ENCODE peak calls at places on chromosomes 4 and X, in seven cellular contexts. One of them, this sample, is unnamed. For H4K20me1, the result is how much of the 10 kb centered on the place peaks cover.

GRCh38 chr4:2298548-2298991 is 36.7 kb upstream of the MXD4 start:
- DNase-seq in fibroblast of lung: no peak
- DNase-seq in PC-9: no peak
- DNase-seq in hepatocyte: no peak
- DNase-seq in H1: no peak
- DNase-seq in K562: no peak
- DNase-seq in neural progenitor cell: no peak
- DNase-seq in this sample: no peak

GRCh38 chr4:1331591-1332353 is 15.2 kb upstream of the UVSSA start:
- DNase-seq in fibroblast of lung: no peak
- DNase-seq in PC-9: no peak
- DNase-seq in hepatocyte: no peak
- DNase-seq in H1: no peak
- DNase-seq in K562: no peak
- DNase-seq in neural progenitor cell: no peak
- DNase-seq in this sample: no peak

GRCh38 chrX:16856744-16857143 is 13.4 kb downstream of the RBBP7 start:
- DNase-seq in fibroblast of lung: no peak
- DNase-seq in PC-9: no peak
- DNase-seq in hepatocyte: no peak
- DNase-seq in H1: no peak
- DNase-seq in K562: no peak
- DNase-seq in neural progenitor cell: no peak
- DNase-seq in this sample: no peak

GRCh38 chr4:84530871-84531270 is 31.8 kb upstream of the NKX6-1 start:
- DNase-seq in fibroblast of lung: peak
- DNase-seq in PC-9: peak
- DNase-seq in hepatocyte: no peak
- DNase-seq in H1: no peak
- DNase-seq in K562: no peak
- DNase-seq in neural progenitor cell: no peak
- DNase-seq in this sample: no peak

GRCh38 chr4:185236155-185236503 is 26.7 kb downstream of the SNX25 start:
- DNase-seq in fibroblast of lung: no peak
- DNase-seq in PC-9: no peak
- DNase-seq in hepatocyte: no peak
- DNase-seq in H1: no peak
- DNase-seq in K562: no peak
- DNase-seq in neural progenitor cell: no peak
- DNase-seq in this sample: no peak

GRCh38 chr4:23700197-23700596 is 189.7 kb downstream of the PPARGC1A start:
- DNase-seq in fibroblast of lung: no peak
- DNase-seq in PC-9: no peak
- DNase-seq in hepatocyte: no peak
- DNase-seq in H1: no peak
- DNase-seq in K562: no peak
- DNase-seq in neural progenitor cell: no peak
- DNase-seq in this sample: no peak

GRCh38 chrX:27751976-27752375 is 55.8 kb upstream of the MAGEB10 start:
- DNase-seq in fibroblast of lung: peak
- DNase-seq in PC-9: no peak
- DNase-seq in hepatocyte: no peak
- DNase-seq in H1: no peak
- DNase-seq in K562: no peak
- DNase-seq in neural progenitor cell: no peak
- DNase-seq in this sample: peak

GRCh38 chr4:142516686-142517145 is 329.4 kb downstream of the INPP4B start:
- DNase-seq in fibroblast of lung: peak
- DNase-seq in PC-9: peak
- DNase-seq in hepatocyte: peak
- DNase-seq in H1: no peak
- DNase-seq in K562: no peak
- DNase-seq in neural progenitor cell: peak
- DNase-seq in this sample: no peak

GRCh38 chr4:37304612-37305011 is 60.1 kb downstream of the NWD2 start:
- DNase-seq in fibroblast of lung: no peak
- DNase-seq in PC-9: no peak
- DNase-seq in hepatocyte: no peak
- DNase-seq in H1: no peak
- DNase-seq in K562: no peak
- DNase-seq in neural progenitor cell: no peak
- DNase-seq in this sample: no peak

GRCh38 chrX:82218361-82218760 is 1016.5 kb downstream of the SH3BGRL start:
- DNase-seq in fibroblast of lung: peak
- DNase-seq in PC-9: peak
- DNase-seq in hepatocyte: peak
- DNase-seq in H1: no peak
- DNase-seq in K562: peak
- DNase-seq in neural progenitor cell: peak
- DNase-seq in this sample: peak

GRCh38 chrX:137747231-137747630 is 181.3 kb downstream of the ZIC3 start:
- DNase-seq in fibroblast of lung: no peak
- DNase-seq in PC-9: no peak
- DNase-seq in hepatocyte: no peak
- DNase-seq in H1: no peak
- DNase-seq in K562: no peak
- DNase-seq in neural progenitor cell: peak
- DNase-seq in this sample: no peak

GRCh38 chr4:113979157-113979972 is at the start of gene ARSJ:
- DNase-seq in fibroblast of lung: peak
- DNase-seq in PC-9: no peak
- DNase-seq in hepatocyte: peak
- DNase-seq in H1: peak
- DNase-seq in K562: no peak
- DNase-seq in neural progenitor cell: peak
- DNase-seq in this sample: no peak

GRCh38 chr4:29578329-29578728 is 1141.8 kb upstream of the PCDH7 start:
- DNase-seq in fibroblast of lung: no peak
- DNase-seq in PC-9: no peak
- DNase-seq in hepatocyte: no peak
- DNase-seq in H1: no peak
- DNase-seq in K562: no peak
- DNase-seq in neural progenitor cell: no peak
- DNase-seq in this sample: no peak

GRCh38 chr4:173490256-173490655 is 39.8 kb downstream of the HAND2 start:
- DNase-seq in fibroblast of lung: no peak
- DNase-seq in PC-9: no peak
- DNase-seq in hepatocyte: no peak
- DNase-seq in H1: no peak
- DNase-seq in K562: no peak
- DNase-seq in neural progenitor cell: no peak
- DNase-seq in this sample: no peak

GRCh38 chr4:171186700-171187099 is 626.5 kb upstream of the GALNTL6 start:
- DNase-seq in fibroblast of lung: no peak
- DNase-seq in PC-9: no peak
- DNase-seq in hepatocyte: peak
- DNase-seq in H1: no peak
- DNase-seq in K562: no peak
- DNase-seq in neural progenitor cell: peak
- DNase-seq in this sample: no peak
- TF ChIP-seq CTCF in fibroblast of lung: no peak
- TF ChIP-seq CTCF in PC-9: no peak
- TF ChIP-seq CTCF in hepatocyte: peak
- TF ChIP-seq CTCF in H1: peak
- TF ChIP-seq CTCF in K562: no peak
- TF ChIP-seq CTCF in neural progenitor cell: no peak
- TF ChIP-seq CTCF in this sample: no peak

DNA sequence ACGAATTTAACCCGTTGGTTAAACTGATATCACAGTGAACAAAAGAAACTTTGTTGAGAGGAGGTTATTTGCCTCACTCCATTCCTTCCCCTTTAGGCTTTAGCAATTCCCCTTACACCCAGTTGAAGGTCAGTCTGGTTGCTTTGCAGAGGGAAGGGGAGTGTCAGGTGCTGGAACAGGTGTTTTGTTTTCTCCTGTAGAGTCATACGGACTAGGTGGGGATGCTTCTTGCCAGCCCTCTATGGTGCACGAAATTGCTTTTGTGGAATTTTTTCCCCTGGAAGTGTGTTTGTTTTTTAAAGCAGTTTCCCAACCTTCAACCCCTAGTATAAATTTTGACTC is 33.1 kb downstream of the DLG3 start:
- DNase-seq in fibroblast of lung: no peak
- DNase-seq in PC-9: no peak
- DNase-seq in hepatocyte: no peak
- DNase-seq in H1: no peak
- DNase-seq in K562: no peak
- DNase-seq in neural progenitor cell: no peak
- DNase-seq in this sample: no peak
- H3K4me2 ChIP-seq in fibroblast of lung: peak
- H3K4me2 ChIP-seq in PC-9: peak
- H3K4me2 ChIP-seq in hepatocyte: peak
- H3K4me2 ChIP-seq in H1: peak
- H3K4me2 ChIP-seq in K562: no peak
- H3K4me2 ChIP-seq in neural progenitor cell: peak
- H3K4me2 ChIP-seq in this sample: no peak

GRCh38 chr4:121146530-121146929 is 17.6 kb downstream of the TNIP3 start:
- DNase-seq in fibroblast of lung: peak
- DNase-seq in PC-9: no peak
- DNase-seq in hepatocyte: no peak
- DNase-seq in H1: no peak
- DNase-seq in K562: no peak
- DNase-seq in neural progenitor cell: no peak
- DNase-seq in this sample: no peak
- H4K20me1 ChIP-seq in fibroblast of lung: under half
- H4K20me1 ChIP-seq in PC-9: under half
- H4K20me1 ChIP-seq in hepatocyte: under half
- H4K20me1 ChIP-seq in H1: under half
- H4K20me1 ChIP-seq in K562: under half
- H4K20me1 ChIP-seq in neural progenitor cell: under half
- H4K20me1 ChIP-seq in this sample: under half

DNA sequence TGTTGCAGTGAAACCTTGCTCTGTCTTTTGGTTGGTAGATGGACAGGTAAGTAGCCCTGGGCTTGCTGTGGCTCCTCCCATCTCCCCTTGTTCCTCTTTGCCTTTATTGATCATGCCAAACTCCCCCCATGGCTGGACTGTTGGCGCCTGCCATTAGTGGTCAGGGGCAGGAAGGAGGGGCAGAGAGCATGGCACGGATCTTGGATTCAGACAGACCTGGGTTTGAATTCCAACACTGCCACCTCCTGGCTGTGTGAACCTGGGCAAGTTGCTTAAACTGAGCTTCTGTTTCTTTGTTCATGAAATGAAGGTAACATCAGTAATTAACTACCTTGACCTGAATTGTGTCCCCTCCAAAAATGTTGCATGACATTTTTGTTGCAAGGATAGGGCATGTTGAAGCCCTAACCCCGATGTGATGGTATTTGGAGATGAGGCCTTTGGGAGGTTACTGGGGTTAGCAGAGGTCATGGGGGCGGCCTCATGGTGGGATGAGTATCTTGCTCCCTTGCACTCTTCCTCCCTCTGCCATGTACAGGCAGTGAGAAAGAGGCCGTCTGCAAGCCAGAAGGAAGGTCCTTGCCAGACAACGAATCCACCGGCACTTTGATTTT is 6.0 kb downstream of the SLC2A9 start:
- DNase-seq in fibroblast of lung: peak
- DNase-seq in PC-9: peak
- DNase-seq in hepatocyte: peak
- DNase-seq in H1: peak
- DNase-seq in K562: no peak
- DNase-seq in neural progenitor cell: peak
- DNase-seq in this sample: peak
- TF ChIP-seq CTCF in fibroblast of lung: peak
- TF ChIP-seq CTCF in PC-9: peak
- TF ChIP-seq CTCF in hepatocyte: peak
- TF ChIP-seq CTCF in H1: peak
- TF ChIP-seq CTCF in K562: peak
- TF ChIP-seq CTCF in neural progenitor cell: peak
- TF ChIP-seq CTCF in this sample: peak

GRCh38 chr4:150510176-150510875 is 71.6 kb upstream of the MAB21L2 start:
- DNase-seq in fibroblast of lung: peak
- DNase-seq in PC-9: no peak
- DNase-seq in hepatocyte: no peak
- DNase-seq in H1: no peak
- DNase-seq in K562: no peak
- DNase-seq in neural progenitor cell: peak
- DNase-seq in this sample: no peak
- H3K4me2 ChIP-seq in fibroblast of lung: peak
- H3K4me2 ChIP-seq in PC-9: no peak
- H3K4me2 ChIP-seq in hepatocyte: no peak
- H3K4me2 ChIP-seq in H1: no peak
- H3K4me2 ChIP-seq in K562: no peak
- H3K4me2 ChIP-seq in neural progenitor cell: no peak
- H3K4me2 ChIP-seq in this sample: no peak

GRCh38 chr4:38675167-38676121 is 11.4 kb downstream of the KLF3 start:
- DNase-seq in fibroblast of lung: peak
- DNase-seq in PC-9: peak
- DNase-seq in hepatocyte: peak
- DNase-seq in H1: peak
- DNase-seq in K562: peak
- DNase-seq in neural progenitor cell: peak
- DNase-seq in this sample: peak
- H4K20me1 ChIP-seq in fibroblast of lung: under half
- H4K20me1 ChIP-seq in PC-9: under half
- H4K20me1 ChIP-seq in hepatocyte: half or more
- H4K20me1 ChIP-seq in H1: under half
- H4K20me1 ChIP-seq in K562: under half
- H4K20me1 ChIP-seq in neural progenitor cell: half or more
- H4K20me1 ChIP-seq in this sample: under half

GRCh38 chr4:95546866-95547707 is 1.7 kb downstream of the UNC5C start:
- DNase-seq in fibroblast of lung: peak
- DNase-seq in PC-9: no peak
- DNase-seq in hepatocyte: no peak
- DNase-seq in H1: peak
- DNase-seq in K562: no peak
- DNase-seq in neural progenitor cell: peak
- DNase-seq in this sample: no peak

GRCh38 chr4:95541889-95542607 is 6.7 kb downstream of the UNC5C start:
- DNase-seq in fibroblast of lung: no peak
- DNase-seq in PC-9: no peak
- DNase-seq in hepatocyte: no peak
- DNase-seq in H1: no peak
- DNase-seq in K562: no peak
- DNase-seq in neural progenitor cell: no peak
- DNase-seq in this sample: no peak

GRCh38 chr4:95546236-95546635 is 2.5 kb downstream of the UNC5C start:
- DNase-seq in fibroblast of lung: no peak
- DNase-seq in PC-9: no peak
- DNase-seq in hepatocyte: no peak
- DNase-seq in H1: no peak
- DNase-seq in K562: no peak
- DNase-seq in neural progenitor cell: no peak
- DNase-seq in this sample: no peak

GRCh38 chr4:95545526-95545925 is 3.2 kb downstream of the UNC5C start:
- DNase-seq in fibroblast of lung: no peak
- DNase-seq in PC-9: no peak
- DNase-seq in hepatocyte: no peak
- DNase-seq in H1: no peak
- DNase-seq in K562: no peak
- DNase-seq in neural progenitor cell: no peak
- DNase-seq in this sample: no peak

GRCh38 chr4:95544433-95545103 is 4.2 kb downstream of the UNC5C start:
- DNase-seq in fibroblast of lung: no peak
- DNase-seq in PC-9: no peak
- DNase-seq in hepatocyte: no peak
- DNase-seq in H1: no peak
- DNase-seq in K562: no peak
- DNase-seq in neural progenitor cell: no peak
- DNase-seq in this sample: no peak
- TF ChIP-seq CTCF in fibroblast of lung: peak
- TF ChIP-seq CTCF in PC-9: no peak
- TF ChIP-seq CTCF in hepatocyte: peak
- TF ChIP-seq CTCF in H1: no peak
- TF ChIP-seq CTCF in K562: no peak
- TF ChIP-seq CTCF in neural progenitor cell: peak
- TF ChIP-seq CTCF in this sample: peak

GRCh38 chrX:122421434-122422121 is 762.5 kb upstream of the GRIA3 start:
- DNase-seq in fibroblast of lung: no peak
- DNase-seq in PC-9: no peak
- DNase-seq in hepatocyte: no peak
- DNase-seq in H1: no peak
- DNase-seq in K562: no peak
- DNase-seq in neural progenitor cell: peak
- DNase-seq in this sample: no peak
- H3K4me2 ChIP-seq in fibroblast of lung: no peak
- H3K4me2 ChIP-seq in PC-9: no peak
- H3K4me2 ChIP-seq in hepatocyte: no peak
- H3K4me2 ChIP-seq in H1: no peak
- H3K4me2 ChIP-seq in K562: no peak
- H3K4me2 ChIP-seq in neural progenitor cell: no peak
- H3K4me2 ChIP-seq in this sample: no peak

This sample was measured in DND-41.